ENCODE peak calls at places on chromosomes 7 and 10, in six cellular contexts. J is astrocyte of the cerebellum, I is fibroblast of villous mesenchyme, H is upper lobe of left lung, X is uterus, S is heart left ventricle. Q is an unnamed sample.

GRCh38 chr10:112898540-112899395 is 51.3 kb upstream of the TCF7L2 start:
- DNase-seq in J (peak; percentile 33), I (peak; percentile 42), H (peak; percentile 24), X (no peak), S (no peak), Q (peak; percentile 20)

GRCh38 chr7:23864984-23865383 is 155.0 kb downstream of the STK31 start:
- DNase-seq in J (no peak), I (peak; percentile 38), H (no peak), X (no peak), S (no peak), Q (peak; percentile 38)

GRCh38 chr10:24132741-24133140 is 76.2 kb upstream of the KIAA1217 start:
- DNase-seq in J (no peak), I (no peak), H (no peak), X (no peak), S (no peak), Q (peak; percentile 20)

GRCh38 chr7:69906309-69906995 is 308.2 kb downstream of the AUTS2 start:
- DNase-seq in J (no peak), I (no peak), H (no peak), X (no peak), S (no peak), Q (peak; percentile 46)

GRCh38 chr7:71140264-71140663 is 8.3 kb downstream of the GALNT17 start:
- DNase-seq in J (no peak), I (no peak), H (no peak), X (no peak), S (no peak), Q (no peak)

GRCh38 chr7:75711076-75711475 is 27.7 kb downstream of the HIP1 start:
- DNase-seq in J (no peak), I (peak; percentile 39), H (no peak), X (no peak), S (no peak), Q (no peak)

GRCh38 chr10:128011059-128011979 is 104.4 kb downstream of the PTPRE start:
- DNase-seq in J (peak; percentile 18), I (peak; percentile 65), H (peak; percentile 90), X (peak; percentile 58), S (peak; percentile 86), Q (peak; percentile 42)

GRCh38 chr10:124084693-124085092 is 8.7 kb downstream of the CHST15 start:
- DNase-seq in J (no peak), I (no peak), H (no peak), X (no peak), S (no peak), Q (no peak)

GRCh38 chr7:55249332-55249731 is 115.8 kb upstream of the LANCL2 start:
- DNase-seq in J (no peak), I (peak; percentile 61), H (peak; percentile 70), X (no peak), S (no peak), Q (no peak)

GRCh38 chr10:45373783-45374450 is at the start of gene ALOX5:
- DNase-seq in J (no peak), I (no peak), H (peak; percentile 87), X (peak; percentile 51), S (peak; percentile 73), Q (no peak)
- H3K4me3 ChIP-seq in J (peak within 1 kb of the TSS; percentile 22), I (no peak within 1 kb of the TSS), H (peak within 1 kb of the TSS; percentile 46), X (peak within 1 kb of the TSS; percentile 19), S (peak within 1 kb of the TSS; percentile 31), Q (no peak within 1 kb of the TSS)

DNA sequence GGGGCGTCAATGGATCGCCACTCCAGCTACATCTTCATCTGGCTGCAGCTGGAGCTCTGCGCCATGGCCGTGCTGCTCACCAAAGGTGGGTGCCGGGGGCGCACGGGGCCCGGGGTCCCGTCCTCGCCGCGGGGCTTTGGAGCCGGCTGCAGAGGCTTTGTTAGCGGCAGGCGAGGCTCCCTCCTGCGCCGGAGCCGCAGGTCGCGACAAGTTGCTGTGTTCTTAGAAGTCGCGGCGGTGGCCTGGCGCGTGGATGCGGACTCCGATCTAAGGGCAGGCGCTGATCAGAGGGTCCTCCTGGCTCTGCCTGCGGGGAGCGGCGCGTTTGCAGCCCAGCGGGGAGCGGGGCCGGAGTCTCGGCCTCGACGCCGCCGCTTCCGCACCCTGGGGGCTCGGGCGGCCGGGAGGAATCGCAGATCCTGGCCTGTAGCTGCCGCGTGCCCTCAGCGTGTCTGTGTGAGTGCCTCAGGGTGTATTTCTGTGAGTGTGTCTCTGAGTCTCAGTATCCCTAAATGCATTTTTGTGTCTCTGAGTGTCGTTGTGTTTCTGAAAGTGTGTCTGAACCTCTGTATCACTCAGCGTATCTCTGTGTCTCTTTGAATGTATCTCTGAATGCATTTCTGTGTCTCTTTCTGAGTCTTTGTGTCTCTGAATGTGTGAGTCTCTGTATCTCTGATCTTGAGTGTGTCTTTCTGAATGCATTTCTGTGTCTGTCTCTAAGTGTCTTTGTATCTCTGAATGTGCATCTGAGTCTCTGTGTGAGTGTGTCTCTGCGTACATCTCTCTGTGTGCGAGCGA is 767 bp downstream of the BAMBI start:
- DNase-seq in J (no peak), I (no peak), H (peak; percentile 30), X (peak; percentile 25), S (peak; percentile 31), Q (peak; percentile 20)
- H3K4me3 ChIP-seq in J (peak overlapping the region; percentile 77), I (peak overlapping the region; percentile 76), H (peak overlapping the region; percentile 81), X (peak overlapping the region; percentile 81), S (peak overlapping the region; percentile 71), Q (peak overlapping the region; percentile 76)

DNA sequence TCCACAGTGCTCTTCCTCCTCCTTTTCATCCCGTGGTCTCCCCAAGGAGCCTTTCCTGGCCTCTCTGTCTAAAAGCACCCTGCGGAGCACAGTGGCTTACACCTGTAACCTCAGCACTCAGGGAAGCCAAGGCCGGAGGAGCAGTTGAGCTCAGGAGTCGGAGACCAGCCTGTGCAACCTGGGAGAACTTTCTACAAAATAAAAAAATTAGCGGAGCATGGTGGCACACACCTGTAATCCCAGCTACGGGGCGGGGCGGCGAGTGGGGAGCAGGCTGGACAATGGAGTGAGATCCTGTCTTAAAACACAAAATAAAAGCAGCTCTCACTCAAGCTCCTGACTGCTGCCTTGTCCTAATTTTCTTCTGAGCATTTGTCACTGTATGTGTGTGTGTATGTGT is 1.4 kb upstream of the COBL start:
- DNase-seq in J (no peak), I (no peak), H (no peak), X (no peak), S (no peak), Q (no peak)
- H3K4me3 ChIP-seq in J (no peak overlapping the region), I (no peak overlapping the region), H (no peak overlapping the region), X (no peak overlapping the region), S (no peak overlapping the region), Q (no peak overlapping the region)

DNA sequence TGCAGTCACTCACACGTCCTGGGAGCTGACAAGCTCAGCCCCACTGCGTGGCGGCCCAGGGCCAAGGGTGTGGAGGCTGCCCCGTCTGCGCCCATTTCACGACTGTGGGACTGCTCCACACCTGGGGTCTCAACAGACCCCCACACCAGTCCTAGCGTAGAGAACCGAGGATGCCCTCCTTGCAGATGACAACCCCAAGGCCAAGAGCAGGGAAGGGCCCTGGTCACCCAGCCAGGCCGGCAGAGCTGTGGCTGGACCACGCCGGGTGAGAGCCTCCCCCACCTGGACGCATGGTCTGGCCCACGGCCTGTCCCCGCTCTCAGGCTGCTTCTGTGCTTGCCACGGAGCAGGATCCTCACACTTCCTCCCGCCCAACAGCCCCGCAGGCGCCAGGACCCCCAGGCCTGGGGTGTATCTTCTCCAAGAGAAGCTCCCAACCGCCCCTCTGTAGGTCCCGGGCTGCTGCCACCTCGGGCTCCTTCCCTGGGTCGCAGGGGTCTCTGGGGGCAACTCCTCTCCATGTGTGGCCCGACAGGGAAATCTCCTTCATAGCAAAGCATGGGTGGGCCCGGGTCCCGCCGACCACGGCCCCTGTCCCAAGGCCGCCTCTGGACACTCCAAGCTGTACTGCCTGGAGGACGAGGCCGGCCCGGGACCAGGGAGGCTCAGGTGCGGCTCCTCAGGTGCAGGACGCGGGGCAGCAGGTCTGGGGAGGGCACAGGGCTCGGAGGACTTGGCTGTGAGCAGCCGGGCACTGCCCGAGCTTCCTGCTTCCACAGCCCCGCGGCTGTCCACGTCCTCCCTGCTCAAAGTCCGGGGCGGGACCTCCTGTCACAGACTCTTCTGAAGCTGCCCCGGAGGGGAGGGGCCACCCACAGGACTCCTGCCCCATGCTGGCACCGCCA is 88.8 kb downstream of the FOXL3 start:
- DNase-seq in J (no peak), I (no peak), H (peak; percentile 18), X (peak; percentile 14), S (peak; percentile 23), Q (no peak)
- H3K4me3 ChIP-seq in J (no peak overlapping the region), I (no peak overlapping the region), H (peak overlapping the region; percentile 26), X (no peak overlapping the region), S (no peak overlapping the region), Q (no peak overlapping the region)

DNA sequence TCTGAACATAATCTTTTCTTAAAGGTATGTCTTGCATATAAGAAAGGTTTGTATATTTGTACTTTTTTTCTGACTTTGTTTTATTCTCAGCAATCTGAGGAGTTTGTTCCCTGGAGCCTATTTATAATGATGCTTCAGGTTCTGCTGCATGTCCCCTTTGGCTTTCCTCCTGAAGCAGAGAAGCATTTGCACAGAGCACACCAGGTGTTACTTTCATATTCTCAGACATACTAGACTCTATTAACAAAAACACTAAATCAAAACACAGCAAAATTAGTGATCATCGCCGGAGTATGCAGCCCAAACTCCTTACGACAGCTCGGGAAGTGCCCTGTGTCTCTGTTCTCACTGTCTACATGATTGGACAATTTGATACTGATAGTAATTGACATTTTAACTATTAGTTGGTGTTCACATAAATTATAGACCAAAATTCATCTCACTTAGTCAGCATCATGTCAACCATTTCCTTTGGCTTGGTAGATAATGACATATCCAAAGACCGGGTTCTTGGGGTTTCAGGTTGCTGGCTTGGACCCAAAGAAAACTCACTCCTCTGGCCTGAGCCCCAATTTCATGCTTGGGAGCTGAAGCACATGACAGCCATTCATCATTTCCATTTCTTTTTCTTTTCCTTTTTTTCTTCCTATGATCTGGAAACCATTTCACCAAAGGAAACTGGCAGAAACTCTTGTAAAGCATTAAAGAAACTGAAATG is 400.1 kb upstream of the NRP1 start:
- DNase-seq in J (peak; percentile 26), I (no peak), H (no peak), X (no peak), S (no peak), Q (no peak)
- H3K4me3 ChIP-seq in J (no peak overlapping the region), I (no peak overlapping the region), H (no peak overlapping the region), X (no peak overlapping the region), S (no peak overlapping the region), Q (no peak overlapping the region)

DNA sequence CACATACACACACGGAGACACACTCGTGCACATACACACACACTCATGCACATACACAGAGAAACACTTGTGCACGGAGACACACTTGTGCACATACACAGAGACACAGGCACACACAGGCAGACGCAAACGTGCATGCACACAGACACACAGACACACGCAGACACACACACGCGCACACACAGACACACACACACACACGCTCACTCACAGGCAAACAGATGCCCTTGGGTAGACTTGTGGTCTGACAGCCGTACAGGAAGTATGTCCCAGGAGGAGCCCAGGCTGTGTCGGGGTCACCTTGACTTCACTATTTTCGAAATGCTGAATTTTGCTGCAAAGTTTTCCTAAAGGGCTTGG is 538.0 kb downstream of the DNAJB6 start:
- DNase-seq in J (no peak), I (no peak), H (no peak), X (no peak), S (no peak), Q (no peak)
- H3K4me3 ChIP-seq in J (no peak overlapping the region), I (no peak overlapping the region), H (no peak overlapping the region), X (no peak overlapping the region), S (no peak overlapping the region), Q (no peak overlapping the region)

DNA sequence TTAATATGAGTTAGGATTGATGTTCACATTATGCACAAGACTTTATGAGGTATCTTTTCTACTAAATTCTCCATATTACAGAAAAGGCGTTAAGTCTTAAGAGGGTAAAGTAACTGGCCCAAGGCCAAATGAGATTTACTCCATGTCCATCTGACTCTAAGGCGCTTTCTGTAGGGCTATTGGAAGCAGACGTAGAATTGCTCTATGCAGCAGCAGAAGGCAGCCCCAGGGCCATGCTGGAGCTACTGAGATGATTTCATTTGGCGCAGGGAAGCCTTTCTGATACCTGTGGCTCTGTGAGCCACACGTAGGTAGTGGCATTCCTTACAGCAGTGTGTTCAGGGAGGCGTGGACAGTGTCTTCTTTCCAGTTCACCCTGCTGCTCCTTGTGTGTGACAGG is 133.1 kb downstream of the SH2D4B start:
- DNase-seq in J (no peak), I (no peak), H (no peak), X (no peak), S (no peak), Q (no peak)
- H3K4me3 ChIP-seq in J (no peak overlapping the region), I (no peak overlapping the region), H (no peak overlapping the region), X (no peak overlapping the region), S (no peak overlapping the region), Q (no peak overlapping the region)

Q was measured in AG10803.